ENCODE peak calls at places on chromosomes 6 and 20, in six cellular contexts. One of them, this sample, is unnamed.
A peak's percentile ranks its signal among the peaks of the same experiment; 100 is the strongest.

GRCh38 chr6:56802570-56802969 is 152.3 kb upstream of the BEND6 start:
- DNase-seq in left lung: no peak
- DNase-seq in mammary epithelial cell: peak; percentile 42
- DNase-seq in ovary: no peak
- DNase-seq in colonic mucosa: peak; percentile 22
- DNase-seq in brain microvascular endothelial cell: peak; percentile 38
- DNase-seq in this sample: no peak

GRCh38 chr6:87897581-87898147 is 150.0 kb upstream of the SPACA1 start:
- DNase-seq in colonic mucosa: no peak
- DNase-seq in left lung: no peak
- DNase-seq in brain microvascular endothelial cell: peak; percentile 70
- DNase-seq in ovary: no peak
- DNase-seq in mammary epithelial cell: no peak
- DNase-seq in this sample: no peak

GRCh38 chr6:34556031-34556471 is at the start of gene SPDEF:
- DNase-seq in brain microvascular endothelial cell: no peak
- DNase-seq in ovary: no peak
- DNase-seq in left lung: no peak
- DNase-seq in colonic mucosa: peak; percentile 56
- DNase-seq in mammary epithelial cell: no peak
- DNase-seq in this sample: no peak

GRCh38 chr6:27867051-27867940 is 44.9 kb downstream of the OR2B2 start:
- DNase-seq in colonic mucosa: peak; percentile 90
- DNase-seq in ovary: no peak
- DNase-seq in mammary epithelial cell: peak; percentile 66
- DNase-seq in brain microvascular endothelial cell: peak; percentile 65
- DNase-seq in left lung: peak; percentile 92
- DNase-seq in this sample: no peak

GRCh38 chr6:71373943-71374342 is 85.3 kb downstream of the OGFRL1 start:
- DNase-seq in brain microvascular endothelial cell: no peak
- DNase-seq in colonic mucosa: no peak
- DNase-seq in left lung: no peak
- DNase-seq in mammary epithelial cell: no peak
- DNase-seq in ovary: no peak
- DNase-seq in this sample: no peak

GRCh38 chr20:58706975-58707681 is 14.5 kb downstream of the NPEPL1 start:
- DNase-seq in left lung: peak; percentile 71
- DNase-seq in colonic mucosa: peak; percentile 13
- DNase-seq in ovary: peak; percentile 7
- DNase-seq in mammary epithelial cell: no peak
- DNase-seq in brain microvascular endothelial cell: no peak
- DNase-seq in this sample: no peak

GRCh38 chr6:55713411-55713810 is 134.4 kb upstream of the HMGCLL1 start:
- DNase-seq in left lung: no peak
- DNase-seq in mammary epithelial cell: peak; percentile 17
- DNase-seq in ovary: no peak
- DNase-seq in brain microvascular endothelial cell: peak; percentile 12
- DNase-seq in colonic mucosa: no peak
- DNase-seq in this sample: no peak

GRCh38 chr6:72363844-72364740 is 257.8 kb upstream of the KCNQ5 start:
- DNase-seq in colonic mucosa: no peak
- DNase-seq in mammary epithelial cell: peak; percentile 85
- DNase-seq in brain microvascular endothelial cell: peak; percentile 90
- DNase-seq in ovary: peak; percentile 28
- DNase-seq in left lung: no peak
- DNase-seq in this sample: peak; percentile 88

GRCh38 chr20:25319241-25320034 is 71.2 kb downstream of the ABHD12 start:
- DNase-seq in left lung: peak; percentile 67
- DNase-seq in mammary epithelial cell: no peak
- DNase-seq in brain microvascular endothelial cell: no peak
- DNase-seq in colonic mucosa: peak; percentile 20
- DNase-seq in ovary: no peak
- DNase-seq in this sample: no peak

GRCh38 chr20:54217762-54218161 is 9.9 kb downstream of the PFDN4 start:
- DNase-seq in ovary: no peak
- DNase-seq in mammary epithelial cell: no peak
- DNase-seq in colonic mucosa: no peak
- DNase-seq in left lung: no peak
- DNase-seq in brain microvascular endothelial cell: no peak
- DNase-seq in this sample: no peak

GRCh38 chr6:75170666-75171065 is 35.2 kb downstream of the COL12A1 start:
- DNase-seq in mammary epithelial cell: no peak
- DNase-seq in colonic mucosa: no peak
- DNase-seq in brain microvascular endothelial cell: no peak
- DNase-seq in left lung: no peak
- DNase-seq in ovary: no peak
- DNase-seq in this sample: no peak

GRCh38 chr6:46948699-46949098 is 27.0 kb upstream of the ADGRF5 start:
- DNase-seq in colonic mucosa: no peak
- DNase-seq in brain microvascular endothelial cell: peak; percentile 55
- DNase-seq in ovary: no peak
- DNase-seq in mammary epithelial cell: peak; percentile 21
- DNase-seq in left lung: no peak
- DNase-seq in this sample: no peak

GRCh38 chr6:142819603-142820335 is 125.2 kb downstream of the HIVEP2 start:
- DNase-seq in ovary: no peak
- DNase-seq in colonic mucosa: no peak
- DNase-seq in brain microvascular endothelial cell: no peak
- DNase-seq in left lung: no peak
- DNase-seq in mammary epithelial cell: peak; percentile 73
- DNase-seq in this sample: no peak

GRCh38 chr20:63132715-63133471 is 83.0 kb downstream of the YTHDF1 start:
- DNase-seq in brain microvascular endothelial cell: no peak
- DNase-seq in mammary epithelial cell: no peak
- DNase-seq in colonic mucosa: no peak
- DNase-seq in left lung: no peak
- DNase-seq in ovary: no peak
- DNase-seq in this sample: no peak

GRCh38 chr6:37784585-37784967 is 35.0 kb upstream of the ZFAND3 start:
- DNase-seq in left lung: no peak
- DNase-seq in mammary epithelial cell: no peak
- DNase-seq in colonic mucosa: no peak
- DNase-seq in ovary: peak; percentile 27
- DNase-seq in brain microvascular endothelial cell: no peak
- DNase-seq in this sample: no peak

GRCh38 chr6:140537834-140538680 is 1163.6 kb upstream of the CITED2 start:
- DNase-seq in mammary epithelial cell: peak; percentile 72
- DNase-seq in left lung: no peak
- DNase-seq in ovary: peak; percentile 22
- DNase-seq in colonic mucosa: no peak
- DNase-seq in brain microvascular endothelial cell: peak; percentile 97
- DNase-seq in this sample: peak; percentile 100

GRCh38 chr6:166318649-166319600 is 10.7 kb upstream of the PRR18 start:
- DNase-seq in mammary epithelial cell: no peak
- DNase-seq in ovary: no peak
- DNase-seq in brain microvascular endothelial cell: no peak
- DNase-seq in left lung: no peak
- DNase-seq in colonic mucosa: no peak
- DNase-seq in this sample: no peak

GRCh38 chr20:59039233-59039632 is 3.4 kb downstream of the PRELID3B start:
- DNase-seq in left lung: no peak
- DNase-seq in ovary: no peak
- DNase-seq in colonic mucosa: no peak
- DNase-seq in brain microvascular endothelial cell: no peak
- DNase-seq in mammary epithelial cell: no peak
- DNase-seq in this sample: no peak

GRCh38 chr6:154539593-154540269 is 29.2 kb upstream of the CNKSR3 start:
- DNase-seq in ovary: no peak
- DNase-seq in mammary epithelial cell: no peak
- DNase-seq in left lung: no peak
- DNase-seq in colonic mucosa: no peak
- DNase-seq in brain microvascular endothelial cell: no peak
- DNase-seq in this sample: no peak

GRCh38 chr6:7914311-7914710 is 3.7 kb upstream of the TXNDC5 start:
- DNase-seq in brain microvascular endothelial cell: no peak
- DNase-seq in colonic mucosa: no peak
- DNase-seq in left lung: no peak
- DNase-seq in ovary: no peak
- DNase-seq in mammary epithelial cell: no peak
- DNase-seq in this sample: no peak

GRCh38 chr6:39330476-39330875 is 8.0 kb upstream of the KCNK16 start:
- DNase-seq in mammary epithelial cell: no peak
- DNase-seq in brain microvascular endothelial cell: no peak
- DNase-seq in left lung: no peak
- DNase-seq in ovary: no peak
- DNase-seq in colonic mucosa: no peak
- DNase-seq in this sample: no peak

GRCh38 chr20:60137657-60138245 is 179.5 kb downstream of the CDH26 start:
- DNase-seq in left lung: no peak
- DNase-seq in colonic mucosa: peak; percentile 38
- DNase-seq in brain microvascular endothelial cell: peak; percentile 53
- DNase-seq in ovary: no peak
- DNase-seq in mammary epithelial cell: peak; percentile 28
- DNase-seq in this sample: no peak

GRCh38 chr6:3905853-3906190 is 56.6 kb downstream of the FAM50B start:
- DNase-seq in colonic mucosa: no peak
- DNase-seq in brain microvascular endothelial cell: no peak
- DNase-seq in ovary: no peak
- DNase-seq in mammary epithelial cell: no peak
- DNase-seq in left lung: no peak
- DNase-seq in this sample: no peak

GRCh38 chr20:11799131-11799800 is 118.4 kb upstream of the BTBD3 start:
- DNase-seq in colonic mucosa: no peak
- DNase-seq in ovary: no peak
- DNase-seq in brain microvascular endothelial cell: no peak
- DNase-seq in left lung: no peak
- DNase-seq in mammary epithelial cell: no peak
- DNase-seq in this sample: no peak

GRCh38 chr6:149190228-149190831 is 127.2 kb upstream of the TAB2 start:
- DNase-seq in ovary: no peak
- DNase-seq in left lung: peak; percentile 81
- DNase-seq in mammary epithelial cell: peak; percentile 57
- DNase-seq in brain microvascular endothelial cell: peak; percentile 39
- DNase-seq in colonic mucosa: peak; percentile 81
- DNase-seq in this sample: no peak

GRCh38 chr6:167416676-167417430 is 92.0 kb downstream of the TTLL2 start:
- DNase-seq in brain microvascular endothelial cell: no peak
- DNase-seq in left lung: no peak
- DNase-seq in colonic mucosa: no peak
- DNase-seq in ovary: no peak
- DNase-seq in mammary epithelial cell: no peak
- DNase-seq in this sample: no peak

GRCh38 chr6:28943557-28944411 is 20.0 kb upstream of the TRIM27 start:
- DNase-seq in left lung: peak; percentile 83
- DNase-seq in brain microvascular endothelial cell: peak; percentile 60
- DNase-seq in colonic mucosa: peak; percentile 86
- DNase-seq in ovary: peak; percentile 57
- DNase-seq in mammary epithelial cell: peak; percentile 66
- DNase-seq in this sample: no peak

GRCh38 chr6:133083248-133083967 is 157.7 kb upstream of the EYA4 start:
- DNase-seq in left lung: no peak
- DNase-seq in ovary: no peak
- DNase-seq in brain microvascular endothelial cell: no peak
- DNase-seq in colonic mucosa: no peak
- DNase-seq in mammary epithelial cell: no peak
- DNase-seq in this sample: no peak

GRCh38 chr6:83430606-83431544 is at the start of gene ME1:
- DNase-seq in colonic mucosa: peak; percentile 83
- DNase-seq in left lung: peak; percentile 94
- DNase-seq in mammary epithelial cell: peak; percentile 79
- DNase-seq in ovary: peak; percentile 82
- DNase-seq in brain microvascular endothelial cell: peak; percentile 78
- DNase-seq in this sample: peak; percentile 17

GRCh38 chr20:52001999-52002666 is 189.4 kb downstream of the ZFP64 start:
- DNase-seq in left lung: no peak
- DNase-seq in brain microvascular endothelial cell: peak; percentile 16
- DNase-seq in colonic mucosa: no peak
- DNase-seq in mammary epithelial cell: no peak
- DNase-seq in ovary: no peak
- DNase-seq in this sample: no peak

GRCh38 chr20:5445611-5446010 is 128.9 kb upstream of the PROKR2 start:
- DNase-seq in ovary: no peak
- DNase-seq in colonic mucosa: no peak
- DNase-seq in left lung: no peak
- DNase-seq in brain microvascular endothelial cell: no peak
- DNase-seq in mammary epithelial cell: no peak
- DNase-seq in this sample: no peak

GRCh38 chr20:5451643-5452210 is 135.0 kb upstream of the PROKR2 start:
- DNase-seq in left lung: no peak
- DNase-seq in brain microvascular endothelial cell: no peak
- DNase-seq in mammary epithelial cell: no peak
- DNase-seq in ovary: no peak
- DNase-seq in colonic mucosa: no peak
- DNase-seq in this sample: no peak

GRCh38 chr20:5447188-5447587 is 130.4 kb upstream of the PROKR2 start:
- DNase-seq in mammary epithelial cell: no peak
- DNase-seq in colonic mucosa: no peak
- DNase-seq in ovary: no peak
- DNase-seq in left lung: no peak
- DNase-seq in brain microvascular endothelial cell: no peak
- DNase-seq in this sample: no peak

GRCh38 chr20:5448449-5449118 is 131.8 kb upstream of the PROKR2 start:
- DNase-seq in left lung: no peak
- DNase-seq in ovary: no peak
- DNase-seq in mammary epithelial cell: peak; percentile 28
- DNase-seq in colonic mucosa: peak; percentile 59
- DNase-seq in brain microvascular endothelial cell: peak; percentile 52
- DNase-seq in this sample: no peak
- TF ChIP-seq CTCF in left lung: peak; percentile 44
- TF ChIP-seq CTCF in ovary: no peak
- TF ChIP-seq CTCF in mammary epithelial cell: peak; percentile 67
- TF ChIP-seq CTCF in colonic mucosa: peak; percentile 66
- TF ChIP-seq CTCF in brain microvascular endothelial cell: peak; percentile 81
- TF ChIP-seq CTCF in this sample: peak; percentile 64

GRCh38 chr6:81938014-81938761 is 185.7 kb upstream of the TENT5A start:
- DNase-seq in brain microvascular endothelial cell: peak; percentile 91
- DNase-seq in colonic mucosa: peak; percentile 25
- DNase-seq in mammary epithelial cell: peak; percentile 97
- DNase-seq in left lung: no peak
- DNase-seq in ovary: no peak
- DNase-seq in this sample: peak; percentile 64
- H3K4me3 ChIP-seq in brain microvascular endothelial cell: no peak overlapping the region
- H3K4me3 ChIP-seq in colonic mucosa: no peak overlapping the region
- H3K4me3 ChIP-seq in mammary epithelial cell: no peak overlapping the region
- H3K4me3 ChIP-seq in left lung: no peak overlapping the region
- H3K4me3 ChIP-seq in ovary: no peak overlapping the region
- H3K4me3 ChIP-seq in this sample: no peak overlapping the region

DNA sequence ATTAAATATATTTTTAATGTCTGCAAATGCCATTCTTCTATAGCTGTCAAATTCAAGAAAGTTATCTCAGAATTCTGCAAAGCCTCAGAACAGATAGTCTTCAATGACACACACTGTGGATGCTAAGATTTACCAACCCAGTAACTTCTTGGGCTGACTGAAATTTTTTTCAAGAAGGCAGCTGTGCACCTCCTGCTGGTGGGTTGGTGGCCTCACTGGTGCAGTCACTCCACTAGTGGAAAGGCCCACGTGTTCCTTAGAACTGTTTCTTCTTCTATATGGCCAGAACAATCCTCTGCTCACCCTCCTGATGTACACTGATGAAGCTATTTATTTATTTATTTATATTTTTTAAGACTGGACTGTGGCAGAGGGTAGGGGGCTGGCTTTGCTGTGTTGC is 28.1 kb upstream of the MTCL3 start:
- DNase-seq in mammary epithelial cell: no peak
- DNase-seq in brain microvascular endothelial cell: no peak
- DNase-seq in left lung: no peak
- DNase-seq in ovary: no peak
- DNase-seq in colonic mucosa: no peak
- DNase-seq in this sample: no peak
- TF ChIP-seq CTCF in mammary epithelial cell: no peak
- TF ChIP-seq CTCF in brain microvascular endothelial cell: peak; percentile 60
- TF ChIP-seq CTCF in left lung: peak; percentile 9
- TF ChIP-seq CTCF in ovary: no peak
- TF ChIP-seq CTCF in colonic mucosa: no peak
- TF ChIP-seq CTCF in this sample: no peak

GRCh38 chr6:144214622-144215401 is 64.5 kb downstream of the STX11 start:
- DNase-seq in colonic mucosa: peak; percentile 24
- DNase-seq in left lung: peak; percentile 80
- DNase-seq in brain microvascular endothelial cell: no peak
- DNase-seq in ovary: peak; percentile 33
- DNase-seq in mammary epithelial cell: no peak
- DNase-seq in this sample: no peak
- H3K4me3 ChIP-seq in colonic mucosa: peak overlapping the region; percentile 57
- H3K4me3 ChIP-seq in left lung: no peak overlapping the region
- H3K4me3 ChIP-seq in brain microvascular endothelial cell: no peak overlapping the region
- H3K4me3 ChIP-seq in ovary: no peak overlapping the region
- H3K4me3 ChIP-seq in mammary epithelial cell: no peak overlapping the region
- H3K4me3 ChIP-seq in this sample: no peak overlapping the region

This sample was measured in AG04449.